ENCODE peak calls at places on chromosomes 13 and 19, in nine cellular contexts. N is effector memory CD4-positive, alpha-beta T cell; I is esophagus squamous epithelium; D is uterus; R is CD8-positive, alpha-beta memory T cell; Z is tibial nerve; P is A549; E is psoas muscle; A is RWPE2. X is an unnamed sample. For H3K4me1, the result is how much of the 10 kb centered on the place peaks cover.

GRCh38 chr13:104984296-104984818 is 1551.1 kb downstream of the EFNB2 start:
- DNase-seq in N (no peak), P (no peak), E (no peak), A (no peak), R (peak), D (no peak), Z (peak), I (no peak), X (no peak)

GRCh38 chr13:110726726-110727125 is 13.2 kb downstream of the ING1 start:
- DNase-seq in N (peak), I (no peak), P (no peak), D (no peak), R (peak), A (no peak), E (no peak), Z (no peak), X (no peak)

GRCh38 chr13:86581711-86582110 is 782.5 kb upstream of the SLITRK6 start:
- DNase-seq in P (no peak), D (no peak), I (no peak), N (no peak), R (no peak), Z (no peak), A (no peak), E (no peak), X (no peak)

GRCh38 chr13:48233886-48234488 is 981 bp downstream of the ITM2B start:
- DNase-seq in I (no peak), E (no peak), A (no peak), D (no peak), P (no peak), N (no peak), R (no peak), Z (no peak), X (no peak)

GRCh38 chr13:90562388-90562787 is 785.1 kb upstream of the MIR17HG start:
- DNase-seq in P (no peak), A (no peak), D (no peak), I (no peak), R (no peak), Z (no peak), E (no peak), N (no peak), X (no peak)

GRCh38 chr13:33109319-33109718 is 93.1 kb downstream of the KL start:
- DNase-seq in N (no peak), I (no peak), P (no peak), E (no peak), A (no peak), R (no peak), Z (no peak), D (no peak), X (no peak)

GRCh38 chr19:18539372-18539771 is 4.0 kb downstream of the FKBP8 start:
- DNase-seq in I (no peak), A (no peak), R (no peak), E (no peak), P (no peak), N (no peak), D (no peak), Z (no peak), X (no peak)

GRCh38 chr13:111401755-111402154 is 81.3 kb downstream of the TEX29 start:
- DNase-seq in R (no peak), E (no peak), Z (no peak), P (no peak), D (no peak), N (no peak), A (no peak), I (no peak), X (no peak)

GRCh38 chr13:110868631-110869165 is 46.2 kb downstream of the ANKRD10 start:
- DNase-seq in D (peak), R (no peak), N (no peak), P (no peak), A (no peak), Z (no peak), I (no peak), E (no peak), X (peak)

GRCh38 chr19:45130888-45131615 is 29.7 kb downstream of the NKPD1 start:
- DNase-seq in Z (no peak), R (no peak), D (no peak), I (no peak), P (peak), N (no peak), A (peak), E (no peak), X (no peak)

GRCh38 chr13:45975337-45975736 is 77.2 kb downstream of the ZC3H13 start:
- DNase-seq in R (no peak), P (no peak), Z (no peak), A (no peak), I (no peak), N (no peak), D (no peak), E (no peak), X (no peak)

GRCh38 chr19:17777840-17778620 is 16.9 kb upstream of the B3GNT3 start:
- DNase-seq in A (peak), E (peak), Z (no peak), R (no peak), P (peak), N (no peak), I (no peak), D (peak), X (peak)

GRCh38 chr13:53010374-53011105 is 18.1 kb upstream of the OLFM4 start:
- DNase-seq in N (no peak), I (no peak), E (no peak), A (no peak), R (no peak), P (no peak), D (no peak), Z (no peak), X (no peak)

GRCh38 chr13:94322925-94323324 is 156.6 kb downstream of the DCT start:
- DNase-seq in Z (no peak), P (no peak), E (no peak), D (no peak), I (no peak), A (no peak), N (no peak), R (no peak), X (no peak)

GRCh38 chr13:76489299-76489698 is 396.9 kb downstream of the KCTD12 start:
- DNase-seq in Z (no peak), A (no peak), I (no peak), E (no peak), N (no peak), D (no peak), P (no peak), R (no peak), X (no peak)

GRCh38 chr19:45311640-45312039 is 11.0 kb downstream of the CKM start:
- DNase-seq in A (no peak), E (peak), I (no peak), P (no peak), D (no peak), R (no peak), Z (no peak), N (no peak), X (peak)

GRCh38 chr19:8468124-8468523 is 23.3 kb downstream of the HNRNPM start:
- DNase-seq in I (no peak), A (no peak), R (no peak), E (no peak), P (no peak), D (no peak), Z (no peak), N (no peak), X (no peak)

GRCh38 chr19:45613926-45614725 is 12.1 kb upstream of the GPR4 start:
- DNase-seq in D (no peak), A (peak), E (no peak), I (no peak), R (no peak), Z (no peak), P (peak), N (no peak), X (no peak)

GRCh38 chr13:38830442-38831045 is 143.7 kb downstream of the FREM2 start:
- DNase-seq in R (no peak), E (no peak), Z (no peak), A (no peak), D (no peak), N (no peak), I (no peak), P (no peak), X (no peak)

GRCh38 chr19:524062-524674 is 7.4 kb upstream of the CDC34 start:
- DNase-seq in A (no peak), D (no peak), E (peak), Z (no peak), R (no peak), P (no peak), I (no peak), N (no peak), X (no peak)

GRCh38 chr19:30630289-30631034 is 258.3 kb downstream of the ZNF536 start:
- DNase-seq in E (no peak), N (no peak), R (no peak), Z (no peak), A (no peak), P (no peak), I (no peak), D (no peak), X (no peak)

GRCh38 chr19:1258161-1258492 is 9.7 kb downstream of the MIDN start:
- DNase-seq in N (no peak), A (no peak), Z (no peak), E (no peak), I (no peak), P (no peak), R (no peak), D (no peak), X (no peak)

GRCh38 chr13:85383291-85383690 is 415.9 kb downstream of the SLITRK6 start:
- DNase-seq in E (no peak), R (no peak), A (no peak), D (no peak), P (no peak), N (no peak), I (no peak), Z (no peak), X (no peak)

GRCh38 chr13:85377783-85378182 is 421.4 kb downstream of the SLITRK6 start:
- DNase-seq in Z (no peak), N (no peak), I (no peak), R (no peak), E (no peak), D (no peak), P (no peak), A (no peak), X (no peak)

GRCh38 chr13:85381082-85381481 is 418.1 kb downstream of the SLITRK6 start:
- DNase-seq in Z (no peak), P (no peak), R (no peak), D (no peak), N (no peak), E (no peak), A (no peak), I (no peak), X (no peak)

GRCh38 chr13:85379991-85380390 is 419.2 kb downstream of the SLITRK6 start:
- DNase-seq in R (no peak), A (no peak), D (no peak), P (no peak), N (no peak), Z (no peak), E (no peak), I (no peak), X (no peak)

GRCh38 chr13:85379433-85379832 is 419.8 kb downstream of the SLITRK6 start:
- DNase-seq in P (no peak), R (no peak), I (no peak), D (no peak), N (no peak), E (no peak), Z (no peak), A (no peak), X (no peak)
- H3K4me3 ChIP-seq in P (no peak), R (no peak), I (no peak), D (no peak), N (peak), E (no peak), Z (no peak), A (no peak), X (no peak)

GRCh38 chr13:114055766-114056165 is 76.7 kb downstream of the RASA3 start:
- DNase-seq in I (no peak), E (no peak), P (no peak), D (no peak), R (no peak), Z (no peak), A (no peak), N (no peak), X (no peak)

GRCh38 chr13:114058051-114058867 is 74.2 kb downstream of the RASA3 start:
- DNase-seq in N (no peak), A (no peak), Z (no peak), D (no peak), R (no peak), I (no peak), E (no peak), P (no peak), X (no peak)

GRCh38 chr13:114054830-114055439 is 77.5 kb downstream of the RASA3 start:
- DNase-seq in Z (no peak), P (no peak), E (no peak), N (no peak), R (no peak), A (no peak), D (no peak), I (no peak), X (no peak)

GRCh38 chr13:114057131-114058050 is 75.0 kb downstream of the RASA3 start:
- DNase-seq in I (no peak), E (no peak), N (no peak), R (no peak), Z (no peak), D (no peak), A (no peak), P (no peak), X (no peak)

DNA sequence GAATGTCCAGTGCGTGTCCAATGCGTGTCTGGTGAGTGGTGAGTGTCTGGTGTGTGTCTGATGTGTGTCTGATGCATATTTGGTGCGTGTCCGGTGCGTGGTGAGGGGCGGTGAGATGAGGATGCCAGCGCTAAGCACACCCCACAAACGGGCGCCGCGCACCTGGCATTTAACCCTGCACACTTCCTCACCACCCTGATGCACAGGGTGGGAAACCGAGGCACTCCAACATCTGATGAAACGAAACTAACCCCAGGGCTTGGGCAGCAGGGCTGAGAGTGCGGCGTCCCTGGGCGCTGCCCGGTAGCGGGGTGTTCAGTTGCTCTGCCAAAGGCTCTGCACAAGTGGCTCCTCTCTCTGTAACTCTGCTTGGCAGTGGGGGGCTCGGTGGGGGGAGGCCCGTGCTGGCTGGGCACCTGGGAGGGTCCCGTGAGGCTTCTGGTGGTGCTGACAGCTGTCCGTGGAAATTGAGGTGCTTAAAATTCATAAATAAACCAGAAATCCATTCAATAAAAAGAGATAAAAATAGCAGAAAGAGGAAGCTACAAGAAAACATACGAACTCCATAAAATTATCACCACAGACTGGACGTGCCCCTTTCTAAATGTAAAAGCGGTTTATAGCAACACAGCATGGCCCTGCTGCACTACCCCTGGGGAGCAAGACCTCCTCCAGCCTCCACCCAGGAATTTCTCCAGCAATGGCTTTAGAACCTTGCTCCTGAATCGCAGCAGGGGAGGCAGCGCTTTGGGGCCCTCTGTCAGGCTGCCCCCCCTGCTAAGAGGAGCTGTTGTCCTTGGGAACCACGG is 76.0 kb downstream of the RASA3 start:
- DNase-seq in A (no peak), E (no peak), I (no peak), P (no peak), D (no peak), R (no peak), Z (no peak), N (no peak), X (no peak)
- H3K4me1 ChIP-seq in A (under half), E (under half), I (under half), P (under half), D (under half), R (under half), Z (half or more), N (under half), X (under half)

GRCh38 chr19:39843919-39844793 is 2.0 kb downstream of the FBL start:
- DNase-seq in R (no peak), Z (no peak), N (no peak), P (peak), A (peak), E (no peak), D (no peak), I (no peak), X (no peak)
- H3K4me3 ChIP-seq in R (peak), Z (no peak), N (no peak), P (peak), A (peak), E (peak), D (no peak), I (no peak), X (peak)

GRCh38 chr19:5949792-5950305 is 28.1 kb downstream of the RANBP3 start:
- DNase-seq in R (no peak), A (no peak), E (no peak), I (no peak), D (no peak), Z (no peak), P (no peak), N (peak), X (no peak)
- H3K4me1 ChIP-seq in R (half or more), A (under half), E (half or more), I (half or more), D (under half), Z (half or more), P (under half), N (half or more), X (under half)

GRCh38 chr19:38035515-38036495 is 128.8 kb downstream of the SIPA1L3 start:
- DNase-seq in N (no peak), D (no peak), I (no peak), P (no peak), Z (no peak), E (peak), A (no peak), R (no peak), X (no peak)

GRCh38 chr19:38034153-38034835 is 127.3 kb downstream of the SIPA1L3 start:
- DNase-seq in N (no peak), I (no peak), Z (no peak), A (no peak), D (no peak), R (no peak), P (no peak), E (no peak), X (no peak)

GRCh38 chr19:38032951-38033350 is 125.9 kb downstream of the SIPA1L3 start:
- DNase-seq in Z (no peak), D (no peak), A (no peak), I (no peak), E (no peak), R (no peak), N (no peak), P (no peak), X (no peak)

GRCh38 chr19:38032151-38032550 is 125.1 kb downstream of the SIPA1L3 start:
- DNase-seq in D (no peak), P (no peak), E (no peak), Z (no peak), N (no peak), R (no peak), A (no peak), I (no peak), X (no peak)

DNA sequence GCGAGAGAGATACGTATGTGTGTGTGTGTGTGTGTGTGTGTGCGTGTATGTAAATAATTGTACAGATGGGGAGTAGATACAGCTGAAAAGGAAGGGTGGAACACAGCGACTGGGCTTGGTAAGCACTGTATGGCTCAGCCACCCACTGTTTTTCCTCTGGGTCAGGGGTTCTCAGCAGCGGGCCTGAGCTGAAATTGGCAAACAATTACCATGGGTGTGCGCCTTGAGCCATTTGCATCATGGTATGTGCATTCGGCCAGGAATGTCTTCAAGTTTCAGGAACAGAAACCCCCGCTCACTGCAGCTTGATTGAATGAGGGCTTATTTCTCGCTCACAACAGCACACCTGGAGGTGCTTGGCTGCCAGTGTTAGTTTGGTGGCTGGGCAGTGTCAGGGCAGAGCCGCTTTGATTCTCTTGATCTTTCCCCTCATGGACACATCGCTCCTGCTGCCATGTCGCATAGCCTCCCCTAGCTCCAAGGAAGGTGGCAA is 126.7 kb downstream of the SIPA1L3 start:
- DNase-seq in I (no peak), N (no peak), Z (no peak), E (no peak), P (no peak), D (no peak), A (no peak), R (no peak), X (peak)
- H3K4me3 ChIP-seq in I (no peak), N (no peak), Z (no peak), E (no peak), P (no peak), D (no peak), A (no peak), R (no peak), X (no peak)

X was measured in endodermal cell.